ENCODE peak calls at places on chromosomes 12 and 14, in six cellular contexts. K is ovary, D is body of pancreas, C is heart left ventricle, V is lung, F is heart right ventricle. P is an unnamed sample.

GRCh38 chr14:102272392-102272791 is 32.6 kb downstream of the MOK start:
- DNase-seq in C (no peak), V (no peak), F (no peak), D (no peak), K (no peak), P (no peak)

GRCh38 chr12:76310110-76310509 is 38.1 kb downstream of the BBS10 start:
- DNase-seq in D (no peak), C (no peak), F (no peak), V (no peak), K (no peak), P (no peak)

GRCh38 chr12:8692573-8692972 is 5.2 kb upstream of the RIMKLB start:
- DNase-seq in D (no peak), C (no peak), V (no peak), F (peak; percentile 60), K (peak; percentile 64), P (no peak)

GRCh38 chr14:104341532-104342434 is 203.4 kb downstream of the KIF26A start:
- DNase-seq in C (peak; percentile 41), F (no peak), K (peak; percentile 58), V (no peak), D (peak; percentile 75), P (no peak)

GRCh38 chr12:54936736-54937135 is 47.8 kb downstream of the TESPA1 start:
- DNase-seq in K (no peak), F (no peak), V (no peak), D (no peak), C (no peak), P (no peak)

GRCh38 chr14:67396381-67396965 is 15.5 kb downstream of the PLEK2 start:
- DNase-seq in C (no peak), F (no peak), V (no peak), K (no peak), D (no peak), P (no peak)

GRCh38 chr12:56836800-56837663 is 73.9 kb downstream of the HSD17B6 start:
- DNase-seq in D (no peak), V (peak; percentile 39), K (no peak), C (no peak), F (no peak), P (no peak)

GRCh38 chr14:65260786-65261185 is 151.7 kb upstream of the FUT8 start:
- DNase-seq in V (no peak), C (no peak), D (no peak), F (no peak), K (no peak), P (no peak)

GRCh38 chr12:121461048-121461447 is 61.1 kb downstream of the RNF34 start:
- DNase-seq in D (no peak), F (no peak), C (no peak), K (no peak), V (no peak), P (no peak)

GRCh38 chr12:133130038-133130807 is at the start of the genes ZNF10 and ZNF891:
- DNase-seq in V (peak; percentile 96), D (peak; percentile 98), F (peak; percentile 95), C (peak; percentile 97), K (peak; percentile 95), P (peak; percentile 97)

GRCh38 chr14:67429651-67430205 is 17.8 kb upstream of the PLEK2 start:
- DNase-seq in K (no peak), D (no peak), V (no peak), C (no peak), F (no peak), P (no peak)

GRCh38 chr12:56948881-56949280 is 8.5 kb downstream of the RDH16 start:
- DNase-seq in K (no peak), F (no peak), C (no peak), V (no peak), D (no peak), P (no peak)

GRCh38 chr12:80216890-80217559 is 117.7 kb downstream of the OTOGL start:
- DNase-seq in F (no peak), V (no peak), K (no peak), D (no peak), C (no peak), P (no peak)

GRCh38 chr14:104970231-104971068 is 7.7 kb downstream of the AHNAK2 start:
- DNase-seq in D (no peak), K (no peak), C (peak; percentile 79), V (peak; percentile 61), F (peak; percentile 53), P (peak; percentile 64)

GRCh38 chr12:104957388-104958008 is 592 bp downstream of the SLC41A2 start:
- DNase-seq in D (no peak), F (peak; percentile 12), K (no peak), C (no peak), V (no peak), P (peak; percentile 18)

GRCh38 chr12:58364389-58365086 is 423.2 kb downstream of the ATP23 start:
- DNase-seq in K (no peak), D (no peak), V (no peak), F (no peak), C (no peak), P (no peak)

GRCh38 chr14:69637503-69638030 is 26.2 kb downstream of the SUSD6 start:
- DNase-seq in C (peak; percentile 50), K (no peak), D (no peak), V (no peak), F (peak; percentile 50), P (peak; percentile 46)

GRCh38 chr12:95982602-95983001 is 13.5 kb downstream of the HAL start:
- DNase-seq in V (no peak), C (no peak), D (no peak), F (no peak), K (no peak), P (no peak)

GRCh38 chr14:69077841-69078240 is 75.1 kb downstream of the DCAF5 start:
- DNase-seq in V (no peak), K (no peak), F (no peak), C (no peak), D (no peak), P (no peak)

GRCh38 chr12:7075931-7076330 is 15.4 kb downstream of the C1S start:
- DNase-seq in F (no peak), D (no peak), C (no peak), K (no peak), V (no peak), P (no peak)

DNA sequence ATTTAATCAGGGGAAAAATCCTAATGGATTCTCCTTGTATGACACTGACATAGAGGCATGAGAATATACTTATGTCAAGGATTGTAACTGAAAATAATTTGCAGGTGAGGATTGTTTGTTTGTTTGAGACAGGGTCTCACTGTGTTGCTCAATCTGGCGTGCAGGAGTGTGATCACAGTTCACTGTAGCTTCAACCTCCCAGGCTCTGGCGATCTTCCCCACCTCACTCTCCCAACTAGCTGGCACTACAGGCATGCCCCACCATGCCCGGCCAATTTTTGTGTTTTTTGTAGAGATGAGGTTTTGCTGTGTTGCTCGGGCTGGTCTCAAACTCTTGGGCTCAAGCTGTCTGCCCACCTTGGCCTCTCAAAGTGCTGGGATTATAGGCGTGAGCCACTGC is 170.1 kb upstream of the HMGA2 start:
- DNase-seq in F (no peak), V (no peak), D (no peak), C (no peak), K (no peak), P (no peak)
- H3K27me3 ChIP-seq in F (no peaks in the 10 kb centered on the region), V (no peaks in the 10 kb centered on the region), D (no peaks in the 10 kb centered on the region), C (no peaks in the 10 kb centered on the region), K (no peaks in the 10 kb centered on the region), P (no peaks in the 10 kb centered on the region)

GRCh38 chr14:97179573-97179972 is 382.4 kb downstream of the VRK1 start:
- DNase-seq in F (no peak), V (no peak), K (no peak), C (no peak), D (no peak), P (no peak)
- H3K4me1 ChIP-seq in F (no peaks in the 10 kb centered on the region), V (no peaks in the 10 kb centered on the region), K (no peaks in the 10 kb centered on the region), C (no peaks in the 10 kb centered on the region), D (no peaks in the 10 kb centered on the region), P (no peaks in the 10 kb centered on the region)

GRCh38 chr12:113128802-113129663 is 6.5 kb downstream of the RASAL1 start:
- DNase-seq in F (no peak), K (no peak), D (no peak), V (no peak), C (no peak), P (no peak)

GRCh38 chr12:113133036-113133435 is 2.5 kb downstream of the RASAL1 start:
- DNase-seq in F (no peak), V (no peak), D (no peak), C (no peak), K (no peak), P (no peak)

GRCh38 chr12:113131556-113131955 is 4.0 kb downstream of the RASAL1 start:
- DNase-seq in V (no peak), K (no peak), C (no peak), F (no peak), D (no peak), P (no peak)

GRCh38 chr12:113129664-113130456 is 5.7 kb downstream of the RASAL1 start:
- DNase-seq in C (no peak), F (no peak), K (no peak), V (no peak), D (no peak), P (no peak)

DNA sequence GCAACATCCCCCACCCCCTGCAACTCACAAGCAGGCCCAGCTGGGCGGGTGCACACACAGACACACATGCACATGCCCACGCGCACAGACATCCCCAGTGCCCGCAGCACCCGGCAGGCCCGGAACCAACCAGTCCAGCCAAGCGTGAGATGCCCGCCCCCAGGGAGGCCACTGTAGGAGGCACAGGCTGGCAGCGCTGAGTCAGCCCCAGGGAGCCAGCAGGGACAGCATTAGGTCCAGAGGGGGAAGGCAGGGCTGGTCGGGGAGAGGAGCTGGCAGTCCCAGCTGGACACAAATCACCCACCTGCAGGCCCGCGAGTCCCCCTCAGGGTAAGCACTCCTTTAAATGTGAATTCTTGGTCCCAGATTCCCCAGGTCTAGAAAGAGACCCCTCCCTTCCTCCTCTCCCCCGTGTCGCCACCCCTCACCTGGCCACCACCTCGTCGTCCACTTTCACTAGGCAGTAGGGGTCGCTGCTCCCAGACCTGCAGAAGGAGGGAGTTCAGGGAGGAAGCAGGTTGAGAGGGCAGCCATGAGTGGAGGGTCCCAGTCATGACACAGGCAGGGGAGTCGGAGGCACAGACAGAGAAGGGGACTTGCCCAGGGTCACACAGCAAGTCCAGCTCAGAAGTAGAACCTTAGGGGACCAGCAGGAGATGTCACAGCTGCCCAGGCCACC is 5.0 kb downstream of the RASAL1 start:
- DNase-seq in D (no peak), C (no peak), K (no peak), F (no peak), V (no peak), P (no peak)
- TF ChIP-seq CTCF in D (no peak), C (no peak), K (no peak), F (no peak), V (no peak), P (no peak)

GRCh38 chr12:117968084-117968789 is 553 bp downstream of the KSR2 start:
- DNase-seq in K (no peak), C (no peak), D (no peak), V (no peak), F (no peak), P (no peak)
- H3K27me3 ChIP-seq in K (no peaks in the 10 kb centered on the region), C (peaks cover 10% of the 10 kb centered on the region), D (no peaks in the 10 kb centered on the region), V (peaks cover 3% of the 10 kb centered on the region), F (peaks cover 75% of the 10 kb centered on the region), P (peaks cover 84% of the 10 kb centered on the region)